ENCODE peak calls at places on chromosomes 4 and X, in five cellular contexts. V is HepG2, J is K562, T is SK-N-SH, I is GM12878. E is an unnamed sample.

GRCh38 chrX:121356139-121356849 is 308.9 kb downstream of the GLUD2 start:
- DNase-seq in V (no peak), J (peak; percentile 80), T (no peak), I (no peak), E (no peak)

GRCh38 chr4:93759506-93759905 is 69.0 kb upstream of the ATOH1 start:
- DNase-seq in V (no peak), J (no peak), T (no peak), I (no peak), E (no peak)

GRCh38 chrX:7720519-7720918 is 122.5 kb upstream of the VCX start:
- DNase-seq in V (no peak), J (no peak), T (no peak), I (no peak), E (no peak)

GRCh38 chr4:88960576-88960975 is 96.4 kb downstream of the FAM13A start:
- DNase-seq in V (no peak), J (no peak), T (no peak), I (no peak), E (no peak)

GRCh38 chr4:37662861-37663390 is 23.2 kb downstream of the RELL1 start:
- DNase-seq in V (peak; percentile 81), J (no peak), T (no peak), I (no peak), E (no peak)

GRCh38 chrX:112734250-112734649 is 54.5 kb upstream of the LHFPL1 start:
- DNase-seq in V (no peak), J (no peak), T (no peak), I (no peak), E (no peak)

GRCh38 chr4:87559090-87559837 is 30.1 kb upstream of the SPARCL1 start:
- DNase-seq in V (no peak), J (peak; percentile 10), T (peak; percentile 40), I (peak; percentile 50), E (peak; percentile 49)

GRCh38 chr4:133146574-133147198 is 2.4 kb upstream of the PCDH10 start:
- DNase-seq in V (peak; percentile 15), J (peak; percentile 46), T (peak; percentile 52), I (no peak), E (no peak)

GRCh38 chr4:139560396-139561084 is 4.5 kb upstream of the SETD7 start:
- DNase-seq in V (no peak), J (no peak), T (no peak), I (no peak), E (no peak)

GRCh38 chr4:57039345-57039744 is 60.6 kb downstream of the POLR2B start:
- DNase-seq in V (no peak), J (no peak), T (no peak), I (no peak), E (no peak)

GRCh38 chr4:3464911-3465697 is 2.0 kb downstream of the DOK7 start:
- DNase-seq in V (no peak), J (no peak), T (no peak), I (no peak), E (no peak)

GRCh38 chrX:129556806-129557315 is 16.8 kb downstream of the OCRL start:
- DNase-seq in V (no peak), J (no peak), T (no peak), I (no peak), E (no peak)

GRCh38 chr4:77636902-77637301 is 31.3 kb downstream of the CXCL13 start:
- DNase-seq in V (peak; percentile 83), J (peak; percentile 51), T (no peak), I (no peak), E (no peak)

GRCh38 chr4:173538148-173538902 is 8.3 kb upstream of the HAND2 start:
- DNase-seq in V (no peak), J (no peak), T (peak; percentile 68), I (no peak), E (peak; percentile 74)

GRCh38 chr4:182307746-182308145 is 64.5 kb downstream of the TENM3 start:
- DNase-seq in V (no peak), J (no peak), T (no peak), I (no peak), E (no peak)

GRCh38 chr4:40525811-40526598 is 103.7 kb downstream of the RBM47 start:
- DNase-seq in V (no peak), J (peak; percentile 86), T (no peak), I (no peak), E (peak; percentile 38)

GRCh38 chr4:145589923-145590702 is 29.1 kb upstream of the MMAA start:
- DNase-seq in V (no peak), J (no peak), T (no peak), I (no peak), E (no peak)

GRCh38 chr4:152041304-152041703 is 280.5 kb upstream of the GATB start:
- DNase-seq in V (no peak), J (no peak), T (no peak), I (no peak), E (no peak)

DNA sequence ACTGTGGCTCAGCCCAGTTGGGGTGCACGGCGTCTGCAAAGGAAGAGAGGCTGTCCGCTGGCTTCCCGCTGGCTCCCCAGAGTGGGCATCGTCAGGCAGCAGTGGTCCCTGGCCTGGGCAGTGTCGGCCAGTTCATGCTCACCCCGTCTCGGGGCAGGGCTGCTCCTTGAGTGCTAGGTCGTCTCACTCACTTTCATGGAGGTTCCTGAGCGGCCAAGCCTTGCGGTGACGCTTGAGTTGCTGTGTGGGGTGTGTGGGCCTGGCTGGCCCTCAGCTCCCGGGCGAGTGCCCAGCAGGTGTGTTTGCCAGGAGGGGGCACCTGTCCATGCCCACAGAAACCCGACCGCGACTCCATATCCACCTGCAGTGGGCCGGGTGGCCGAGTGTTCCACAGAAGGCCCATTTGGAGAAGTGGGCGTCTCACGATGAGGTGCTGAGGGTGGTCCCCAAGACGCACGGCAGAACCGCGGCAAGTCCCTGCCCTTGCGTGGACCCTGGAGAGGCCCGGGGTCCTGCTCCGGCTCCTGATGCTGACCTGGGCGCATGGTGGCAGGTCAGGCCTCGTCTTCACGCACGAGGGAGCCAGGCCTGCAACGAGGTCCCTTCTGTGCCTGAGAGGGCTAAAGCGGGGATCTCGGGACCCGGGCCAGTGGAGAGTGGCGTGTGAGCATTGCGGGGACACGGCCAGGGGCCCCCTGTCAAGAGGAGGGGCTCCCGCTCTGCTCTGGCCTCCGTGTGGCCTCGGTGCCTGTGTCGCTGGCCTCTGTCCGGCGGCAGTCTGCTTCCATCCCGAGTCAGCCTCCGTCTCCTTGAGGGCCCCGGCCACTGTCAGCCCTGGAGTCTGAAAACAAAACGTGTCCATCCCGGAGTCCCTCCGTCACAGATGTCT is 18.5 kb upstream of the UVSSA start:
- DNase-seq in V (no peak), J (no peak), T (no peak), I (no peak), E (no peak)
- H3K36me3 ChIP-seq in V (peaks cover 55% of the 10 kb centered on the region), J (peaks cover 86% of the 10 kb centered on the region), T (peaks cover 8% of the 10 kb centered on the region), I (peaks cover under 1% of the 10 kb centered on the region), E (peaks cover 7% of the 10 kb centered on the region)

DNA sequence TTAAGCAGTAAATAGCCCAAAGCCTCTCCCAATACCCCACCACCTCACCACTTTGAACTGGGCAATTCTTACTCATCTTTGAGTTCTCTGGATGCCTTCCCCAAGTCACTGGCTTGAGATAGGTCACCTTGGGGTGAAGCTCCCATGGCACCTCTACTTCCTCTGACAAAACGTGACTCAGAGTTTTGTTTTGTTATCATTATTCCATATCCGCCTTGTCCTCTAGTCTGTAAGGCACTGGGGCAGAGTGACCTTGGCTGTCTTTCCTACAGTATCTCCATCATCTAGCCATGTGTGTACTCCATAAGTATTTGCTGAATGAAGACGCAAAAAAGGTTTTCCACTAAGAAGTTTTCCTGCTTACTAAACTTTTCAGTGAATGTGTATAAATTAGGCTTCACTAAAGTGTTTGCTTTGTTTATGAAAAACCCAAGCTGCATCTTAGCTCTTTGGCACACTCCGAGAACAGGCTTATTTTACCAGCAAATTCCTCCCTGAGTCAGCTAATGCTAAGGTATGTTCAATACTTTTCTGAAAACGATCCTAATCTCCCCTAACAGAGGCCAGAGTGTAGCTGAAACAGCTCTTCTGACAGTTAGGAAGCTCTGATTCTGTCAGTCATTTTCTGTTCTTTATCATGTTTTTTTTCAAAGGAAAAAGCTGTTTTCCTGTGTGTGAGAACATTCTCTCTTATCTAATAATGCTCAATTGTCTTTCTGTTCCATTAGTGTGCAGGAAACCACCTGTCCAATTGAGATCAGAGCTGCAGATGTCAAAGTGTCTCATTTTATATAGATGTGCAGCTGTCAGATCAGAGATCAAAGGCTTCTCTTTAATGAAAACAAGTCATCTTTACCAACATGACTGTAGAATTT is 30.2 kb upstream of the TSPAN5 start:
- DNase-seq in V (peak; percentile 9), J (peak; percentile 48), T (peak; percentile 29), I (no peak), E (no peak)
- TF ChIP-seq EP300 in V (no peak), J (peak; percentile 14), T (peak; percentile 4), I (no peak), E (no peak)

GRCh38 chr4:122450847-122451246 is 5.7 kb downstream of the IL2 start:
- DNase-seq in V (peak; percentile 1), J (peak; percentile 34), T (no peak), I (no peak), E (peak; percentile 49)

GRCh38 chr4:122458625-122459024 is 2.1 kb upstream of the IL2 start:
- DNase-seq in V (no peak), J (peak; percentile 33), T (no peak), I (no peak), E (no peak)

GRCh38 chr4:122456228-122457106 is at the start of gene IL2:
- DNase-seq in V (no peak), J (no peak), T (no peak), I (no peak), E (no peak)

GRCh38 chr4:122453384-122454000 is 3.0 kb downstream of the IL2 start:
- DNase-seq in V (no peak), J (no peak), T (no peak), I (no peak), E (no peak)
- TF ChIP-seq SIN3A in V (no peak), J (no peak), T (no peak), I (no peak), E (no peak)

GRCh38 chrX:134749651-134750450 is 91.6 kb upstream of the PLAC1 start:
- DNase-seq in V (no peak), J (no peak), T (no peak), I (no peak), E (no peak)

GRCh38 chrX:134745636-134746378 is 87.5 kb upstream of the PLAC1 start:
- DNase-seq in V (no peak), J (no peak), T (no peak), I (no peak), E (no peak)

GRCh38 chrX:134746379-134746723 is 88.1 kb upstream of the PLAC1 start:
- DNase-seq in V (no peak), J (no peak), T (no peak), I (no peak), E (no peak)

GRCh38 chrX:134743121-134743520 is 84.8 kb upstream of the PLAC1 start:
- DNase-seq in V (no peak), J (no peak), T (no peak), I (no peak), E (no peak)

GRCh38 chrX:134747006-134747405 is 88.7 kb upstream of the PLAC1 start:
- DNase-seq in V (no peak), J (no peak), T (no peak), I (no peak), E (no peak)
- H3K36me3 ChIP-seq in V (no peaks in the 10 kb centered on the region), J (no peaks in the 10 kb centered on the region), T (no peaks in the 10 kb centered on the region), I (no peaks in the 10 kb centered on the region), E (no peaks in the 10 kb centered on the region)